ENCODE peak calls at places on chromosomes 6 and 20, in four cellular contexts. H is A549, X is stomach, G is sigmoid colon. M is an unnamed sample.
A peak's percentile ranks its signal among the peaks of the same experiment; 100 is the strongest.

GRCh38 chr6:136640132-136640915 is 90.1 kb upstream of the MAP7 start:
- DNase-seq in H (no peak), X (no peak), G (no peak), M (no peak)

GRCh38 chr6:32146287-32146686 is 5.5 kb downstream of the PRRT1 start:
- DNase-seq in H (no peak), X (no peak), G (no peak), M (no peak)

GRCh38 chr20:17456226-17456625 is 75.0 kb downstream of the BFSP1 start:
- DNase-seq in H (no peak), X (no peak), G (no peak), M (no peak)

GRCh38 chr6:155142902-155143609 is 120.8 kb upstream of the CLDN20 start:
- DNase-seq in H (no peak), X (no peak), G (no peak), M (no peak)

GRCh38 chr6:85923013-85923430 is 280.3 kb upstream of the SYNCRIP start:
- DNase-seq in H (peak; percentile 2), X (no peak), G (no peak), M (no peak)

GRCh38 chr6:85361643-85362014 is 88.3 kb upstream of the NT5E start:
- DNase-seq in H (no peak), X (no peak), G (no peak), M (peak; percentile 20)

GRCh38 chr20:41078329-41078728 is 49.7 kb downstream of the TOP1 start:
- DNase-seq in H (peak; percentile 15), X (no peak), G (no peak), M (no peak)

GRCh38 chr6:168666170-168666569 is 225.2 kb downstream of the SMOC2 start:
- DNase-seq in H (no peak), X (no peak), G (no peak), M (no peak)

GRCh38 chr6:25883536-25883935 is 9.5 kb upstream of the SLC17A3 start:
- DNase-seq in H (no peak), X (no peak), G (no peak), M (no peak)

GRCh38 chr20:58022711-58023110 is 205.7 kb downstream of the ANKRD60 start:
- DNase-seq in H (no peak), X (no peak), G (no peak), M (no peak)

GRCh38 chr6:10418862-10419748 is 4.2 kb upstream of the TFAP2A start:
- DNase-seq in H (no peak), X (no peak), G (no peak), M (no peak)

GRCh38 chr20:17226410-17227198 is at the start of gene PCSK2:
- DNase-seq in H (peak; percentile 11), X (peak; percentile 34), G (peak; percentile 63), M (no peak)

GRCh38 chr6:73460044-73460443 is 1.5 kb upstream of the MTO1 start:
- DNase-seq in H (no peak), X (no peak), G (no peak), M (no peak)

GRCh38 chr6:125552819-125553218 is 196.6 kb upstream of the HEY2 start:
- DNase-seq in H (no peak), X (no peak), G (no peak), M (no peak)

GRCh38 chr20:19120011-19120410 is 92.4 kb upstream of the SLC24A3 start:
- DNase-seq in H (no peak), X (no peak), G (no peak), M (peak; percentile 24)

GRCh38 chr6:85678000-85678601 is 35.4 kb upstream of the SYNCRIP start:
- DNase-seq in H (no peak), X (no peak), G (no peak), M (no peak)

GRCh38 chr6:106974999-106975698 is 620 bp upstream of the CD24 start:
- DNase-seq in H (peak; percentile 18), X (peak; percentile 75), G (no peak), M (no peak)

GRCh38 chr20:46199198-46199597 is 81.1 kb downstream of the CD40 start:
- DNase-seq in H (peak; percentile 46), X (peak; percentile 31), G (no peak), M (no peak)

GRCh38 chr6:44487002-44487401 is 99.5 kb downstream of the CDC5L start:
- DNase-seq in H (no peak), X (no peak), G (no peak), M (no peak)

GRCh38 chr20:11170025-11170424 is 496.2 kb upstream of the JAG1 start:
- DNase-seq in H (no peak), X (no peak), G (no peak), M (no peak)

GRCh38 chr6:125254321-125254720 is 47.4 kb downstream of the HDDC2 start:
- DNase-seq in H (no peak), X (no peak), G (no peak), M (no peak)

GRCh38 chr6:32973144-32973854 is 4.9 kb downstream of the BRD2 start:
- DNase-seq in H (no peak), X (peak; percentile 39), G (peak; percentile 70), M (peak; percentile 50)

DNA sequence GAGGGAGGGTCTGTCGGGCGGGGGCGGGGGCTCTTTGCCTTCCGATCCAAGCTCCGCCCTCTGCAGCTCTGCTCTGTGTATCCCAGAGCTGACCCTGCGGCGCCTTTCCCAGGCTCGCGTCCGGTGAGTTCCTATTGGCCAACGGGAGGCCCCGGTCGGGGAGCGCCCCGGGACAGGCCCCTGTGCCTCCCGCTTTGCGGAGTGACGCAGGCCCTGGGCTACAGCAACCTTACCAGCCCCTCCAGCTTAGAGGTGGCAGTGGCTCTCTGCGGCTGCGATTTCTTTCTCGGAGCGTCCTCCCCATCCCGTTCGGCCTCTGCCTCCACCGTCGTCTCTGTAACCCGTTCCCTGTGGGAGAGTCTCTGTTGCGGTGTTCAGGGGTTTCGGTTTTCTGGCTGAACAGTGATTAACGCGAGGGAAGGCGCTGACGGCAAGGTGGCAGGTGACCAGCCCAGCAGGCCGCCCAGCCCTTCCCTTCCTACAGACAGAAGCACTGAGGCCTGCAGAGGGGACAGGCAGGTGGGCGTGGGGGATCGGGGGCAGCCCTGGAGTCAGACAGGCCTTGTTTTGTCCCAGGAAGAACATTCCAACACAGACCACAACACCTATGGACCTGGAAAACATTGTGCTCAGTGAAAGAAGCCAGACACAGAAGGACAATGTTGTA is 18.1 kb upstream of the CEBPB start:
- DNase-seq in H (peak; percentile 95), X (peak; percentile 88), G (peak; percentile 96), M (peak; percentile 83)
- TF ChIP-seq POLR2A in H (peak; percentile 50), X (no peak), G (peak; percentile 66), M (peak; percentile 53)

GRCh38 chr6:127178746-127179145 is 60.3 kb downstream of the RSPO3 start:
- DNase-seq in H (no peak), X (no peak), G (no peak), M (no peak)
- H3K4me1 ChIP-seq in H (peaks cover 53% of the 10 kb centered on the region), X (no peaks in the 10 kb centered on the region), G (no peaks in the 10 kb centered on the region), M (no peaks in the 10 kb centered on the region)

GRCh38 chr20:44885392-44886275 is at the start of gene YWHAB:
- DNase-seq in H (peak; percentile 93), X (peak; percentile 99), G (peak; percentile 99), M (peak; percentile 99)
- TF ChIP-seq CTCF in H (no peak), X (no peak), G (peak; percentile 26), M (peak; percentile 10)

GRCh38 chr20:3927486-3928291 is 38.5 kb downstream of the PANK2 start:
- DNase-seq in H (no peak), X (no peak), G (no peak), M (no peak)
- TF ChIP-seq POLR2A in H (no peak), X (no peak), G (no peak), M (no peak)

DNA sequence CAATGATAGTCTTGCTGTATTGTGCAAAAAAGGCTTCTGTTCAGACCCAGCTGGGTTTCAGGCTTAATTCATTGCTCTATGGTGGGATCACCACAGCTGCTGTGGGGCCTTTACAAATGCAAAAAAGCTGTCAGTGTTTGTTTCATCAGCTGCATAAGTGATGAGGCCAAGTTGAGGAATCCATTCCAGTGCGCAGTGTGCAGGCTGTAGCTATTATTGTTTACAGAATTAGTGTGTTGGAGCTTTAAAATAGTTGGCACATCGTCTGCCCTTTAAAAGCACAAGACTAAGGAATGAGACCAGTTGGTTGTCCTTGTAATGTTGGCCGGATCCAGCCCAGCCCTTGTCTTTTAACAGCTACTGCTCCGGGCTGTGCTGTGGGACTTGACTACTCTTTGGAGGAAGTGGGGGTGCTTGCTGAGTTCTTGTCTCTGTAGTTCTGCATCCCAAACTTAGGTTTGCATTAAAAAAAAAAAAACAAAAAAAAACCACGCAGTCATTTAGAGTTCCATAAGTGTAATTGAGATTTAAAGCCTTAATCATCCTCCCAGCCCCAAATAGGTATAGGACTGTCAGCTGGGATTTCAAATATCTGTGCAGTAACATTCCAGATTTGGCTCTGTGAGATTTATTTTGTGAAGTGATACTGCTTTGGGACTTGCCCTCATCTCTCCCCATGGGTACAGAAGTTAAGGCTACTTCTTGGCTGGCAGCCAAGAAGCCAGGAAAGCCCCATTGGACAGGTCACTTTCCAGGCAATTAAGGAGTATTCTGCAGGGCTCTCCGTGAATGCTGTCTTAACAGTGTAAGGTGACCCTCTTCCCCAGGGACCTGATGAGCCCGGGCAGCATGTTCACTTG is 19.3 kb downstream of the JARID2 start:
- DNase-seq in H (no peak), X (no peak), G (no peak), M (no peak)
- H3K4me1 ChIP-seq in H (peaks cover 21% of the 10 kb centered on the region), X (peaks cover 91% of the 10 kb centered on the region), G (peaks cover 75% of the 10 kb centered on the region), M (no peaks in the 10 kb centered on the region)

M was measured in uterus.